ENCODE peak calls at places on chromosomes 7 and 10, in nine cellular contexts. E is T-helper 2 cell; S is brain microvascular endothelial cell; H is germinal center; B is activated naive CD8-positive, alpha-beta T cell treated with anti-CD3 and anti-CD28 coated beads for 36 hours; K is ecto neural progenitor cell; Z is EL; N is C1 segment of cervical spinal cord; C is stimulated activated CD4-positive, alpha-beta T cell treated with anti-CD3 and anti-CD28 coated beads, Interleukin-2, amount 100 ng/mL, for 48 hours. V is an unnamed sample.

GRCh38 chr10:48931188-48931587 is 8.5 kb downstream of the LRRC18 start:
- DNase-seq in E (no peak), S (no peak), H (no peak), B (no peak), K (peak), Z (no peak), N (no peak), C (no peak), V (no peak)

GRCh38 chr7:112383671-112384417 is 66.4 kb upstream of the IFRD1 start:
- DNase-seq in E (no peak), S (no peak), H (no peak), B (no peak), K (no peak), Z (no peak), N (no peak), C (no peak), V (no peak)

GRCh38 chr7:105003275-105003674 is 10.7 kb upstream of the KMT2E start:
- DNase-seq in E (peak), S (peak), H (no peak), B (peak), K (no peak), Z (peak), N (no peak), C (no peak), V (peak)

GRCh38 chr10:93438796-93439253 is 43.3 kb downstream of the MYOF start:
- DNase-seq in E (no peak), S (peak), H (no peak), B (no peak), K (peak), Z (no peak), N (no peak), C (no peak), V (no peak)

GRCh38 chr7:116616555-116617059 is 55.4 kb upstream of the MET start:
- DNase-seq in E (no peak), S (peak), H (no peak), B (no peak), K (no peak), Z (peak), N (no peak), C (no peak), V (no peak)

GRCh38 chr10:116710021-116710420 is 32.3 kb downstream of the HSPA12A start:
- DNase-seq in E (no peak), S (no peak), H (no peak), B (no peak), K (no peak), Z (no peak), N (no peak), C (no peak), V (no peak)

GRCh38 chr10:33804534-33804933 is 470.1 kb upstream of the NRP1 start:
- DNase-seq in E (no peak), S (no peak), H (no peak), B (no peak), K (no peak), Z (no peak), N (no peak), C (no peak), V (no peak)

GRCh38 chr7:114985316-114985715 is 63.4 kb downstream of the MDFIC start:
- DNase-seq in E (no peak), S (no peak), H (no peak), B (no peak), K (no peak), Z (no peak), N (no peak), C (no peak), V (no peak)

GRCh38 chr7:103690576-103690975 is 244.6 kb upstream of the SLC26A5 start:
- DNase-seq in E (no peak), S (no peak), H (no peak), B (no peak), K (no peak), Z (no peak), N (no peak), C (no peak), V (no peak)

GRCh38 chr7:105538349-105538748 is 6.3 kb downstream of the RINT1 start:
- DNase-seq in E (no peak), S (no peak), H (no peak), B (no peak), K (no peak), Z (no peak), N (no peak), C (no peak), V (no peak)

GRCh38 chr10:121291828-121292227 is 306.4 kb downstream of the FGFR2 start:
- DNase-seq in E (no peak), S (no peak), H (no peak), B (no peak), K (no peak), Z (no peak), N (no peak), C (no peak), V (no peak)

GRCh38 chr10:43407148-43407575 is 1.8 kb downstream of the HNRNPF start:
- DNase-seq in E (peak), S (peak), H (peak), B (peak), K (peak), Z (peak), N (peak), C (peak), V (peak)

GRCh38 chr10:79387466-79387973 is 40.3 kb downstream of the PPIF start:
- DNase-seq in E (no peak), S (no peak), H (no peak), B (no peak), K (no peak), Z (no peak), N (no peak), C (no peak), V (no peak)

GRCh38 chr7:106317971-106318370 is 33.2 kb upstream of the NAMPT start:
- DNase-seq in E (no peak), S (no peak), H (no peak), B (no peak), K (no peak), Z (peak), N (no peak), C (no peak), V (peak)

GRCh38 chr7:114107522-114107921 is 188.7 kb upstream of the PPP1R3A start:
- DNase-seq in E (no peak), S (no peak), H (no peak), B (no peak), K (no peak), Z (no peak), N (no peak), C (no peak), V (peak)

GRCh38 chr10:90847436-90847835 is 10.4 kb downstream of the HTR7 start:
- DNase-seq in E (no peak), S (peak), H (no peak), B (no peak), K (no peak), Z (peak), N (no peak), C (no peak), V (peak)

GRCh38 chr7:131667699-131668098 is 111.3 kb upstream of the PODXL start:
- DNase-seq in E (no peak), S (no peak), H (no peak), B (no peak), K (no peak), Z (no peak), N (no peak), C (no peak), V (no peak)

GRCh38 chr10:32239770-32240169 is 107.2 kb downstream of the EPC1 start:
- DNase-seq in E (no peak), S (peak), H (no peak), B (no peak), K (no peak), Z (peak), N (no peak), C (no peak), V (no peak)

GRCh38 chr7:14836006-14836405 is 66.5 kb downstream of the DGKB start:
- DNase-seq in E (no peak), S (no peak), H (no peak), B (no peak), K (no peak), Z (no peak), N (no peak), C (no peak), V (no peak)

GRCh38 chr10:77915299-77916105 is 11.1 kb downstream of the DLG5 start:
- DNase-seq in E (no peak), S (no peak), H (no peak), B (no peak), K (no peak), Z (peak), N (no peak), C (no peak), V (no peak)

GRCh38 chr7:116782177-116782711 is 80.1 kb upstream of the CAPZA2 start:
- DNase-seq in E (no peak), S (peak), H (no peak), B (no peak), K (peak), Z (peak), N (no peak), C (no peak), V (peak)

GRCh38 chr7:80991654-80992053 is 72.8 kb upstream of the SEMA3C start:
- DNase-seq in E (no peak), S (no peak), H (no peak), B (no peak), K (no peak), Z (no peak), N (no peak), C (no peak), V (no peak)

GRCh38 chr7:77524732-77525131 is 12.4 kb upstream of the PTPN12 start:
- DNase-seq in E (no peak), S (no peak), H (no peak), B (no peak), K (no peak), Z (no peak), N (no peak), C (no peak), V (no peak)

GRCh38 chr7:30074422-30075030 is 46.3 kb downstream of the PLEKHA8 start:
- DNase-seq in E (no peak), S (no peak), H (no peak), B (no peak), K (no peak), Z (peak), N (no peak), C (no peak), V (peak)

V was measured in AG20443.